ENCODE peak calls at places on chromosomes 13 and 19, in four cellular contexts. One of them, this sample, is unnamed.

GRCh38 chr19:38290631-38291147 is 13.4 kb upstream of the C19orf33 start:
- DNase-seq in K562: no peak
- DNase-seq in osteocyte: no peak
- DNase-seq in CD14-positive monocyte: no peak
- DNase-seq in this sample: no peak

GRCh38 chr19:38134538-38135149 is 89.4 kb downstream of the DPF1 start:
- DNase-seq in osteocyte: no peak
- DNase-seq in CD14-positive monocyte: no peak
- DNase-seq in K562: peak
- DNase-seq in this sample: peak

GRCh38 chr19:40390084-40390742 is at the start of gene HIPK4:
- DNase-seq in CD14-positive monocyte: no peak
- DNase-seq in osteocyte: no peak
- DNase-seq in K562: no peak
- DNase-seq in this sample: no peak

GRCh38 chr13:43664700-43665191 is 122.0 kb downstream of the ENOX1 start:
- DNase-seq in K562: no peak
- DNase-seq in CD14-positive monocyte: no peak
- DNase-seq in osteocyte: no peak
- DNase-seq in this sample: peak

GRCh38 chr13:100941811-100942361 is 267.3 kb upstream of the TMTC4 start:
- DNase-seq in osteocyte: no peak
- DNase-seq in CD14-positive monocyte: no peak
- DNase-seq in K562: no peak
- DNase-seq in this sample: no peak

GRCh38 chr13:112822851-112823250 is 133.0 kb downstream of the ATP11A start:
- DNase-seq in CD14-positive monocyte: no peak
- DNase-seq in osteocyte: no peak
- DNase-seq in K562: no peak
- DNase-seq in this sample: no peak

GRCh38 chr13:27194895-27195764 is 23.5 kb upstream of the USP12 start:
- DNase-seq in K562: peak
- DNase-seq in CD14-positive monocyte: no peak
- DNase-seq in osteocyte: no peak
- DNase-seq in this sample: peak

GRCh38 chr13:33115274-33115673 is 99.1 kb downstream of the KL start:
- DNase-seq in osteocyte: no peak
- DNase-seq in CD14-positive monocyte: no peak
- DNase-seq in K562: no peak
- DNase-seq in this sample: no peak

GRCh38 chr19:14118165-14119051 is 846 bp upstream of the PRKACA start:
- DNase-seq in K562: no peak
- DNase-seq in CD14-positive monocyte: peak
- DNase-seq in osteocyte: no peak
- DNase-seq in this sample: peak

GRCh38 chr13:93450226-93450625 is 223.6 kb downstream of the GPC6 start:
- DNase-seq in osteocyte: no peak
- DNase-seq in CD14-positive monocyte: no peak
- DNase-seq in K562: no peak
- DNase-seq in this sample: no peak

GRCh38 chr13:102724923-102725322 is 30.1 kb upstream of the METTL21C start:
- DNase-seq in CD14-positive monocyte: no peak
- DNase-seq in K562: no peak
- DNase-seq in osteocyte: no peak
- DNase-seq in this sample: no peak

GRCh38 chr13:102291587-102292218 is 110.1 kb downstream of the FGF14 start:
- DNase-seq in osteocyte: no peak
- DNase-seq in CD14-positive monocyte: no peak
- DNase-seq in K562: no peak
- DNase-seq in this sample: no peak

GRCh38 chr19:49894879-49895565 is 1.7 kb downstream of the IL4I1 start:
- DNase-seq in K562: no peak
- DNase-seq in osteocyte: no peak
- DNase-seq in CD14-positive monocyte: no peak
- DNase-seq in this sample: peak

GRCh38 chr19:12513531-12514061 is 29.0 kb upstream of the ZNF709 start:
- DNase-seq in osteocyte: no peak
- DNase-seq in CD14-positive monocyte: no peak
- DNase-seq in K562: no peak
- DNase-seq in this sample: no peak

GRCh38 chr19:49565261-49565660 is 15.1 kb downstream of the NOSIP start:
- DNase-seq in CD14-positive monocyte: no peak
- DNase-seq in osteocyte: no peak
- DNase-seq in K562: no peak
- DNase-seq in this sample: no peak

GRCh38 chr13:101681834-101682233 is 229.4 kb downstream of the ITGBL1 start:
- DNase-seq in osteocyte: no peak
- DNase-seq in K562: no peak
- DNase-seq in CD14-positive monocyte: no peak
- DNase-seq in this sample: no peak

GRCh38 chr19:40221858-40222619 is 3.9 kb upstream of the TTC9B start:
- DNase-seq in osteocyte: peak
- DNase-seq in K562: peak
- DNase-seq in CD14-positive monocyte: peak
- DNase-seq in this sample: peak

GRCh38 chr19:55633866-55634265 is 6.9 kb upstream of the ZNF580 start:
- DNase-seq in K562: no peak
- DNase-seq in CD14-positive monocyte: no peak
- DNase-seq in osteocyte: no peak
- DNase-seq in this sample: no peak

GRCh38 chr13:42807866-42808265 is 26.5 kb downstream of the FAM216B start:
- DNase-seq in CD14-positive monocyte: no peak
- DNase-seq in osteocyte: no peak
- DNase-seq in K562: no peak
- DNase-seq in this sample: no peak

GRCh38 chr19:23762548-23762883 is 3.8 kb upstream of the ZNF681 start:
- DNase-seq in osteocyte: no peak
- DNase-seq in CD14-positive monocyte: no peak
- DNase-seq in K562: no peak
- DNase-seq in this sample: no peak

GRCh38 chr13:77387607-77388200 is 60.8 kb upstream of the MYCBP2 start:
- DNase-seq in osteocyte: no peak
- DNase-seq in CD14-positive monocyte: no peak
- DNase-seq in K562: no peak
- DNase-seq in this sample: no peak

GRCh38 chr19:1259206-1259872 is 9.8 kb upstream of the CIRBP start:
- DNase-seq in CD14-positive monocyte: peak
- DNase-seq in osteocyte: no peak
- DNase-seq in K562: no peak
- DNase-seq in this sample: peak

GRCh38 chr19:40512473-40513344 is 45.9 kb downstream of the SPTBN4 start:
- DNase-seq in CD14-positive monocyte: no peak
- DNase-seq in osteocyte: no peak
- DNase-seq in K562: no peak
- DNase-seq in this sample: no peak

GRCh38 chr19:11264452-11265176 is 2.3 kb upstream of the DOCK6 start:
- DNase-seq in osteocyte: no peak
- DNase-seq in K562: peak
- DNase-seq in CD14-positive monocyte: no peak
- DNase-seq in this sample: no peak

GRCh38 chr19:44002212-44002565 is 568 bp upstream of the ZNF230 start:
- DNase-seq in K562: peak
- DNase-seq in CD14-positive monocyte: no peak
- DNase-seq in osteocyte: no peak
- DNase-seq in this sample: no peak

GRCh38 chr19:39297931-39298634 is 1.9 kb downstream of the IFNL1 start:
- DNase-seq in CD14-positive monocyte: no peak
- DNase-seq in K562: no peak
- DNase-seq in osteocyte: no peak
- DNase-seq in this sample: peak

GRCh38 chr19:494171-495046 is 1.9 kb upstream of the MADCAM1 start:
- DNase-seq in K562: no peak
- DNase-seq in CD14-positive monocyte: no peak
- DNase-seq in osteocyte: no peak
- DNase-seq in this sample: no peak

GRCh38 chr13:21014666-21015170 is 46.7 kb downstream of the LATS2 start:
- DNase-seq in CD14-positive monocyte: no peak
- DNase-seq in K562: no peak
- DNase-seq in osteocyte: no peak
- DNase-seq in this sample: no peak

GRCh38 chr19:49415102-49415809 is 8.0 kb downstream of the PTH2 start:
- DNase-seq in CD14-positive monocyte: no peak
- DNase-seq in K562: no peak
- DNase-seq in osteocyte: no peak
- DNase-seq in this sample: no peak

GRCh38 chr13:33610471-33611015 is 207.4 kb upstream of the RFC3 start:
- DNase-seq in osteocyte: no peak
- DNase-seq in CD14-positive monocyte: no peak
- DNase-seq in K562: no peak
- DNase-seq in this sample: peak

GRCh38 chr13:45207319-45207718 is 6.5 kb upstream of the KCTD4 start:
- DNase-seq in CD14-positive monocyte: no peak
- DNase-seq in K562: no peak
- DNase-seq in osteocyte: no peak
- DNase-seq in this sample: no peak

GRCh38 chr19:47481460-47482052 is 2.5 kb downstream of the KPTN start:
- DNase-seq in K562: no peak
- DNase-seq in CD14-positive monocyte: no peak
- DNase-seq in osteocyte: no peak
- DNase-seq in this sample: no peak

GRCh38 chr19:2460245-2460644 is 3.5 kb upstream of the LMNB2 start:
- DNase-seq in K562: no peak
- DNase-seq in CD14-positive monocyte: no peak
- DNase-seq in osteocyte: no peak
- DNase-seq in this sample: no peak

GRCh38 chr19:2464389-2464788 is 7.6 kb upstream of the LMNB2 start:
- DNase-seq in osteocyte: no peak
- DNase-seq in K562: no peak
- DNase-seq in CD14-positive monocyte: no peak
- DNase-seq in this sample: no peak

GRCh38 chr19:2458054-2458453 is 1.3 kb upstream of the LMNB2 start:
- DNase-seq in osteocyte: no peak
- DNase-seq in CD14-positive monocyte: no peak
- DNase-seq in K562: no peak
- DNase-seq in this sample: no peak

GRCh38 chr19:2462635-2463421 is 6.1 kb upstream of the LMNB2 start:
- DNase-seq in K562: no peak
- DNase-seq in osteocyte: peak
- DNase-seq in CD14-positive monocyte: no peak
- DNase-seq in this sample: no peak

GRCh38 chr19:2461751-2462634 is 5.2 kb upstream of the LMNB2 start:
- DNase-seq in osteocyte: peak
- DNase-seq in K562: peak
- DNase-seq in CD14-positive monocyte: no peak
- DNase-seq in this sample: peak
- TF ChIP-seq CTCF in osteocyte: peak
- TF ChIP-seq CTCF in K562: no peak
- TF ChIP-seq CTCF in CD14-positive monocyte: no peak
- TF ChIP-seq CTCF in this sample: peak

DNA sequence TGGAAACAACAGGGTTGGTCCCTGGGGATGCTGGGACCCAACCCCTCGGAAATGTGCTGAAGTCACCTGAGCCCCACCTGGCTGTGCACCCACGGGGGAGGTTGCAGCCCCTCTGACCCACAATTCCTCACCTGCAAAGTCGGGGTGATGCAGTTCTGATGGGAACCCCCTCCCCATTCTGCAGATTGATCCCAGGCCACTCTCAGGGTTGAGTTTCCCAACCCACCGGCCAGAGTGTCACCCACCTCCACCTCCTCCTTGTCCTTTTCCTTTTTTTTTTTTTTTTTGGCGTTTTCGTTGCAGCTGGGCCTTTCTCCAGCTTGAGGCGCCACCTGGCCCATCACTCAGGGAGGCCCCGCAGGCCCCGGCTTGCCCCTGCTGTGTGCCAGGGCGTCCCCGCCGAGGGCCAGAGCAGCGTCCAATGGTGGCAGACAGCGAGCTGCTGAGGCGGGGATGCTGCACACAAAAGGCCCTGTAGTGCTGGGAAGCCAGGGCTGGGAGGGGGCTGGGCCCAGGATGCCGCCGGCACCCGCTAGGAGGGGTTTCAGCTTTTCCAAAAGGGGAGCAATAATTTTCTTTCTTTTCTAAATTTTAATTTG is 4.6 kb downstream of the PIK3R2 start:
- DNase-seq in K562: no peak
- DNase-seq in osteocyte: no peak
- DNase-seq in CD14-positive monocyte: no peak
- DNase-seq in this sample: no peak
- TF ChIP-seq CTCF in K562: no peak
- TF ChIP-seq CTCF in osteocyte: no peak
- TF ChIP-seq CTCF in CD14-positive monocyte: no peak
- TF ChIP-seq CTCF in this sample: no peak

GRCh38 chr13:110106726-110107125 is 200.2 kb downstream of the COL4A1 start:
- DNase-seq in osteocyte: no peak
- DNase-seq in CD14-positive monocyte: no peak
- DNase-seq in K562: no peak
- DNase-seq in this sample: no peak

GRCh38 chr13:110109140-110109783 is 197.7 kb downstream of the COL4A1 start:
- DNase-seq in osteocyte: no peak
- DNase-seq in K562: no peak
- DNase-seq in CD14-positive monocyte: no peak
- DNase-seq in this sample: no peak

GRCh38 chr13:110108348-110109139 is 198.4 kb downstream of the COL4A1 start:
- DNase-seq in osteocyte: peak
- DNase-seq in CD14-positive monocyte: no peak
- DNase-seq in K562: no peak
- DNase-seq in this sample: peak

GRCh38 chr13:110109910-110110309 is 197.0 kb downstream of the COL4A1 start:
- DNase-seq in CD14-positive monocyte: no peak
- DNase-seq in osteocyte: no peak
- DNase-seq in K562: no peak
- DNase-seq in this sample: no peak

DNA sequence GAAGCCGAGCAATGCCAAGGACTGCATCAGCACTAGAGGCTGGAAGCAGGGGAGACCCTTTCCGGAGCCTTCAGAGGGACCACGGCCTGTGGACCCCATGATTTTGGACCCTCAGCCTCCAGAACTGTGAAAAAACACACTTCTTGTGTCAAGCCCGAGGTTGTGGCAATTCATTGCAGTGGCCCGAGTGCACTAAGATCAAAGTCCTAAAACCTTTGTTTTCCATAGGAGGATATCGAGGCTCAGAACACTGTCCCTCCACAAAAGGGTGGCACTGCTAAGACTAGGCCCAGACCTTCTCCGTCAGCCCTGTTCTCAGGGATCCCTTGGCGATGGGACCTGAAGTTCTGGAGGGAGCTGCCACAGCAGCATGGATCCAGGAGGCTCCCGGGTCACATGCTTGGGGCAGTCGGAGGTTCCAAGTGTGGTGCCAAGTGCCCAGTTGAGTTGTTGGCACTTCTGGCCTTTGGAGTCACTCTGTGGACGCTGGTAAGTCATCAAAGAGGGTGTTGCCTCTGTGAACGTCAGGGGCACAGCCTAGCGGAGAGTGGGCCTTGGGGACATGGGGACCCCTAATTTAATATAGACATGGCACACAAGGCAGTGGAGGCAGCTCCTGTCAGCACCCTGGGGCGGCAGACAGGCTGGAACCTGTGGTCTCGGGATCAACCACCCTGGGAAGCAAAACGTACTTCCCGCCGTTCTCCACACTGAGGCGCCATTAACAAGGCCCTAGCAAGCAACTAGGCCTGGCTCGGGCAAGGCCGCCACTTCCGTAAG is 199.2 kb downstream of the COL4A1 start:
- DNase-seq in K562: no peak
- DNase-seq in osteocyte: no peak
- DNase-seq in CD14-positive monocyte: no peak
- DNase-seq in this sample: no peak
- TF ChIP-seq CTCF in K562: no peak
- TF ChIP-seq CTCF in osteocyte: peak
- TF ChIP-seq CTCF in CD14-positive monocyte: peak
- TF ChIP-seq CTCF in this sample: no peak

GRCh38 chr13:37427843-37428494 is 170.6 kb downstream of the POSTN start:
- DNase-seq in CD14-positive monocyte: no peak
- DNase-seq in osteocyte: no peak
- DNase-seq in K562: no peak
- DNase-seq in this sample: no peak
- TF ChIP-seq CTCF in CD14-positive monocyte: no peak
- TF ChIP-seq CTCF in osteocyte: peak
- TF ChIP-seq CTCF in K562: no peak
- TF ChIP-seq CTCF in this sample: no peak

This sample was measured in activated CD8-positive, alpha-beta T cell treated with anti-CD3 and anti-CD28 coated beads for 36 hours.